ENCODE peak calls at places on chromosomes 4 and X, in seven cellular contexts. One of them, this sample, is unnamed.

GRCh38 chr4:17854076-17854475 is 43.3 kb downstream of the NCAPG start:
- DNase-seq in NCI-H510A treated with DMSO at 0.1 percent for 48 hours: no peak
- DNase-seq in stimulated activated CD4-positive, alpha-beta T cell treated with anti-CD3 and anti-CD28 coated beads, Interleukin-12 subunit alpha, Interleukin-12 subunit beta, amount 100 ng/mL, for 48 hours: no peak
- DNase-seq in stimulated activated CD8-positive, alpha-beta memory T cell treated with anti-CD3 and anti-CD28 coated beads, Interleukin-4, amount 100 ng/mL, for 4 hours: no peak
- DNase-seq in CD4-positive, alpha-beta memory T cell: no peak
- DNase-seq in GM12892: no peak
- DNase-seq in mesendoderm: no peak
- DNase-seq in this sample: peak; percentile 76

GRCh38 chr4:60865238-60865637 is 334.9 kb upstream of the ADGRL3 start:
- DNase-seq in NCI-H510A treated with DMSO at 0.1 percent for 48 hours: no peak
- DNase-seq in mesendoderm: peak; percentile 68
- DNase-seq in stimulated activated CD4-positive, alpha-beta T cell treated with anti-CD3 and anti-CD28 coated beads, Interleukin-12 subunit alpha, Interleukin-12 subunit beta, amount 100 ng/mL, for 48 hours: no peak
- DNase-seq in GM12892: no peak
- DNase-seq in stimulated activated CD8-positive, alpha-beta memory T cell treated with anti-CD3 and anti-CD28 coated beads, Interleukin-4, amount 100 ng/mL, for 4 hours: no peak
- DNase-seq in CD4-positive, alpha-beta memory T cell: no peak
- DNase-seq in this sample: peak; percentile 91

GRCh38 chr4:168942985-168943384 is 67.1 kb downstream of the CBR4 start:
- DNase-seq in stimulated activated CD8-positive, alpha-beta memory T cell treated with anti-CD3 and anti-CD28 coated beads, Interleukin-4, amount 100 ng/mL, for 4 hours: no peak
- DNase-seq in stimulated activated CD4-positive, alpha-beta T cell treated with anti-CD3 and anti-CD28 coated beads, Interleukin-12 subunit alpha, Interleukin-12 subunit beta, amount 100 ng/mL, for 48 hours: no peak
- DNase-seq in NCI-H510A treated with DMSO at 0.1 percent for 48 hours: no peak
- DNase-seq in mesendoderm: peak; percentile 60
- DNase-seq in CD4-positive, alpha-beta memory T cell: no peak
- DNase-seq in GM12892: no peak
- DNase-seq in this sample: peak; percentile 17

GRCh38 chr4:168562021-168562691 is 65.3 kb downstream of the PALLD start:
- DNase-seq in GM12892: no peak
- DNase-seq in mesendoderm: no peak
- DNase-seq in CD4-positive, alpha-beta memory T cell: no peak
- DNase-seq in NCI-H510A treated with DMSO at 0.1 percent for 48 hours: no peak
- DNase-seq in stimulated activated CD4-positive, alpha-beta T cell treated with anti-CD3 and anti-CD28 coated beads, Interleukin-12 subunit alpha, Interleukin-12 subunit beta, amount 100 ng/mL, for 48 hours: no peak
- DNase-seq in stimulated activated CD8-positive, alpha-beta memory T cell treated with anti-CD3 and anti-CD28 coated beads, Interleukin-4, amount 100 ng/mL, for 4 hours: no peak
- DNase-seq in this sample: no peak

GRCh38 chr4:156252300-156253016 is 298.8 kb upstream of the CTSO start:
- DNase-seq in NCI-H510A treated with DMSO at 0.1 percent for 48 hours: no peak
- DNase-seq in stimulated activated CD8-positive, alpha-beta memory T cell treated with anti-CD3 and anti-CD28 coated beads, Interleukin-4, amount 100 ng/mL, for 4 hours: no peak
- DNase-seq in mesendoderm: no peak
- DNase-seq in stimulated activated CD4-positive, alpha-beta T cell treated with anti-CD3 and anti-CD28 coated beads, Interleukin-12 subunit alpha, Interleukin-12 subunit beta, amount 100 ng/mL, for 48 hours: no peak
- DNase-seq in GM12892: no peak
- DNase-seq in CD4-positive, alpha-beta memory T cell: no peak
- DNase-seq in this sample: peak; percentile 2

GRCh38 chrX:14963447-14964236 is 90.4 kb downstream of the MOSPD2 start:
- DNase-seq in GM12892: no peak
- DNase-seq in stimulated activated CD4-positive, alpha-beta T cell treated with anti-CD3 and anti-CD28 coated beads, Interleukin-12 subunit alpha, Interleukin-12 subunit beta, amount 100 ng/mL, for 48 hours: no peak
- DNase-seq in NCI-H510A treated with DMSO at 0.1 percent for 48 hours: no peak
- DNase-seq in stimulated activated CD8-positive, alpha-beta memory T cell treated with anti-CD3 and anti-CD28 coated beads, Interleukin-4, amount 100 ng/mL, for 4 hours: no peak
- DNase-seq in CD4-positive, alpha-beta memory T cell: no peak
- DNase-seq in mesendoderm: no peak
- DNase-seq in this sample: peak; percentile 76

GRCh38 chrX:56788229-56788628 is 59.2 kb downstream of the NBDY start:
- DNase-seq in stimulated activated CD8-positive, alpha-beta memory T cell treated with anti-CD3 and anti-CD28 coated beads, Interleukin-4, amount 100 ng/mL, for 4 hours: no peak
- DNase-seq in mesendoderm: no peak
- DNase-seq in GM12892: no peak
- DNase-seq in stimulated activated CD4-positive, alpha-beta T cell treated with anti-CD3 and anti-CD28 coated beads, Interleukin-12 subunit alpha, Interleukin-12 subunit beta, amount 100 ng/mL, for 48 hours: no peak
- DNase-seq in NCI-H510A treated with DMSO at 0.1 percent for 48 hours: no peak
- DNase-seq in CD4-positive, alpha-beta memory T cell: no peak
- DNase-seq in this sample: no peak

GRCh38 chr4:8261851-8262535 is 7.6 kb upstream of the HTRA3 start:
- DNase-seq in CD4-positive, alpha-beta memory T cell: no peak
- DNase-seq in GM12892: no peak
- DNase-seq in NCI-H510A treated with DMSO at 0.1 percent for 48 hours: no peak
- DNase-seq in stimulated activated CD4-positive, alpha-beta T cell treated with anti-CD3 and anti-CD28 coated beads, Interleukin-12 subunit alpha, Interleukin-12 subunit beta, amount 100 ng/mL, for 48 hours: no peak
- DNase-seq in stimulated activated CD8-positive, alpha-beta memory T cell treated with anti-CD3 and anti-CD28 coated beads, Interleukin-4, amount 100 ng/mL, for 4 hours: no peak
- DNase-seq in mesendoderm: no peak
- DNase-seq in this sample: no peak

GRCh38 chr4:153850525-153851280 is 61.8 kb upstream of the SFRP2 start:
- DNase-seq in CD4-positive, alpha-beta memory T cell: peak; percentile 17
- DNase-seq in stimulated activated CD4-positive, alpha-beta T cell treated with anti-CD3 and anti-CD28 coated beads, Interleukin-12 subunit alpha, Interleukin-12 subunit beta, amount 100 ng/mL, for 48 hours: no peak
- DNase-seq in mesendoderm: no peak
- DNase-seq in NCI-H510A treated with DMSO at 0.1 percent for 48 hours: no peak
- DNase-seq in stimulated activated CD8-positive, alpha-beta memory T cell treated with anti-CD3 and anti-CD28 coated beads, Interleukin-4, amount 100 ng/mL, for 4 hours: no peak
- DNase-seq in GM12892: no peak
- DNase-seq in this sample: peak; percentile 95

GRCh38 chr4:136863756-136864155 is 668.5 kb downstream of the PCDH18 start:
- DNase-seq in CD4-positive, alpha-beta memory T cell: no peak
- DNase-seq in mesendoderm: peak; percentile 67
- DNase-seq in stimulated activated CD4-positive, alpha-beta T cell treated with anti-CD3 and anti-CD28 coated beads, Interleukin-12 subunit alpha, Interleukin-12 subunit beta, amount 100 ng/mL, for 48 hours: no peak
- DNase-seq in stimulated activated CD8-positive, alpha-beta memory T cell treated with anti-CD3 and anti-CD28 coated beads, Interleukin-4, amount 100 ng/mL, for 4 hours: no peak
- DNase-seq in NCI-H510A treated with DMSO at 0.1 percent for 48 hours: peak; percentile 3
- DNase-seq in GM12892: no peak
- DNase-seq in this sample: peak; percentile 86

GRCh38 chr4:187268940-187269339 is 545.3 kb upstream of the FAT1 start:
- DNase-seq in NCI-H510A treated with DMSO at 0.1 percent for 48 hours: no peak
- DNase-seq in mesendoderm: no peak
- DNase-seq in GM12892: no peak
- DNase-seq in CD4-positive, alpha-beta memory T cell: no peak
- DNase-seq in stimulated activated CD4-positive, alpha-beta T cell treated with anti-CD3 and anti-CD28 coated beads, Interleukin-12 subunit alpha, Interleukin-12 subunit beta, amount 100 ng/mL, for 48 hours: no peak
- DNase-seq in stimulated activated CD8-positive, alpha-beta memory T cell treated with anti-CD3 and anti-CD28 coated beads, Interleukin-4, amount 100 ng/mL, for 4 hours: no peak
- DNase-seq in this sample: no peak